ENCODE peak calls at places on chromosome 1, in nine cellular contexts. J is psoas muscle; U is CD4-positive, CD25-positive, alpha-beta regulatory T cell; E is lower lobe of right lung; Y is HCT116; D is A673; K is stomach; S is tibial artery; Q is ascending aorta. O is an unnamed sample.

GRCh38 chr1:67060811-67061218 is 6.9 kb upstream of the SLC35D1 start:
- DNase-seq in J (peak; percentile 23), U (no peak), E (no peak), Y (peak; percentile 68), D (peak; percentile 6), K (no peak), S (peak; percentile 21), Q (peak; percentile 65), O (no peak)

GRCh38 chr1:62082456-62083363 is 111.9 kb upstream of the L1TD1 start:
- DNase-seq in J (no peak), U (peak; percentile 7), E (no peak), Y (no peak), D (peak; percentile 53), K (peak; percentile 34), S (no peak), Q (no peak), O (no peak)

GRCh38 chr1:1832820-1833219 is 54.5 kb upstream of the NADK start:
- DNase-seq in J (no peak), U (no peak), E (no peak), Y (no peak), D (no peak), K (no peak), S (no peak), Q (no peak), O (no peak)

GRCh38 chr1:154937051-154937987 is 800 bp upstream of the PMVK start:
- DNase-seq in J (peak; percentile 91), U (peak; percentile 89), E (peak; percentile 93), Y (peak; percentile 93), D (peak; percentile 94), K (peak; percentile 91), S (peak; percentile 84), Q (peak; percentile 94), O (peak; percentile 92)

GRCh38 chr1:229410370-229410691 is 23.6 kb downstream of the ACTA1 start:
- DNase-seq in J (no peak), U (no peak), E (no peak), Y (no peak), D (no peak), K (no peak), S (no peak), Q (no peak), O (no peak)

GRCh38 chr1:64323054-64323453 is 119.6 kb downstream of the UBE2U start:
- DNase-seq in J (no peak), U (no peak), E (no peak), Y (no peak), D (peak; percentile 33), K (no peak), S (no peak), Q (no peak), O (no peak)

GRCh38 chr1:236039736-236040670 is 24.9 kb downstream of the NID1 start:
- DNase-seq in J (peak; percentile 36), U (no peak), E (peak; percentile 53), Y (no peak), D (no peak), K (no peak), S (peak; percentile 70), Q (no peak), O (no peak)

GRCh38 chr1:234559152-234559916 is 50.6 kb downstream of the IRF2BP2 start:
- DNase-seq in J (no peak), U (no peak), E (no peak), Y (no peak), D (no peak), K (no peak), S (no peak), Q (peak; percentile 54), O (no peak)

GRCh38 chr1:7373936-7374760 is 396.9 kb upstream of the VAMP3 start:
- DNase-seq in J (no peak), U (no peak), E (no peak), Y (no peak), D (no peak), K (peak; percentile 17), S (no peak), Q (peak; percentile 53), O (no peak)

GRCh38 chr1:47575855-47576757 is 138.3 kb downstream of the FOXD2 start:
- DNase-seq in J (no peak), U (no peak), E (no peak), Y (no peak), D (peak; percentile 70), K (no peak), S (no peak), Q (no peak), O (no peak)

GRCh38 chr1:166117776-166118175 is 49.0 kb downstream of the FAM78B start:
- DNase-seq in J (no peak), U (no peak), E (no peak), Y (no peak), D (no peak), K (no peak), S (no peak), Q (no peak), O (no peak)

GRCh38 chr1:231200417-231201031 is 38.7 kb downstream of the TRIM67 start:
- DNase-seq in J (no peak), U (no peak), E (no peak), Y (no peak), D (no peak), K (no peak), S (no peak), Q (no peak), O (no peak)

GRCh38 chr1:26122988-26123973 is 11.7 kb downstream of the PDIK1L start:
- DNase-seq in J (no peak), U (no peak), E (no peak), Y (no peak), D (no peak), K (no peak), S (no peak), Q (no peak), O (no peak)

GRCh38 chr1:171985639-171986038 is 144.3 kb downstream of the DNM3 start:
- DNase-seq in J (no peak), U (no peak), E (no peak), Y (peak; percentile 6), D (peak; percentile 26), K (no peak), S (no peak), Q (no peak), O (no peak)

GRCh38 chr1:27940870-27941269 is 6.1 kb downstream of the SMPDL3B start:
- DNase-seq in J (no peak), U (no peak), E (no peak), Y (no peak), D (no peak), K (no peak), S (no peak), Q (no peak), O (no peak)

GRCh38 chr1:180912801-180913616 is at the start of gene KIAA1614:
- DNase-seq in J (peak; percentile 50), U (no peak), E (no peak), Y (no peak), D (peak; percentile 22), K (no peak), S (peak; percentile 36), Q (peak; percentile 66), O (peak; percentile 30)

GRCh38 chr1:190477687-190478192 is at the start of gene BRINP3:
- DNase-seq in J (no peak), U (no peak), E (no peak), Y (no peak), D (peak; percentile 20), K (no peak), S (no peak), Q (no peak), O (no peak)

GRCh38 chr1:41802532-41803501 is 115.9 kb downstream of the HIVEP3 start:
- DNase-seq in J (peak; percentile 69), U (no peak), E (peak; percentile 81), Y (no peak), D (no peak), K (no peak), S (peak; percentile 75), Q (peak; percentile 82), O (peak; percentile 53)
- H3K27ac ChIP-seq in J (peak overlapping the region; percentile 80), U (peak overlapping the region; percentile 65), E (peak overlapping the region; percentile 61), Y (no peak overlapping the region), D (no peak overlapping the region), K (no peak overlapping the region), S (peak overlapping the region; percentile 23), Q (no peak overlapping the region), O (no peak overlapping the region)

GRCh38 chr1:117267232-117267774 is 56.6 kb upstream of the VTCN1 start:
- DNase-seq in J (no peak), U (no peak), E (no peak), Y (no peak), D (no peak), K (no peak), S (no peak), Q (no peak), O (no peak)
- H3K4me3 ChIP-seq in J (no peak overlapping the region), U (no peak overlapping the region), E (no peak overlapping the region), Y (no peak overlapping the region), D (no peak overlapping the region), K (no peak overlapping the region), S (no peak overlapping the region), Q (no peak overlapping the region), O (no peak overlapping the region)

DNA sequence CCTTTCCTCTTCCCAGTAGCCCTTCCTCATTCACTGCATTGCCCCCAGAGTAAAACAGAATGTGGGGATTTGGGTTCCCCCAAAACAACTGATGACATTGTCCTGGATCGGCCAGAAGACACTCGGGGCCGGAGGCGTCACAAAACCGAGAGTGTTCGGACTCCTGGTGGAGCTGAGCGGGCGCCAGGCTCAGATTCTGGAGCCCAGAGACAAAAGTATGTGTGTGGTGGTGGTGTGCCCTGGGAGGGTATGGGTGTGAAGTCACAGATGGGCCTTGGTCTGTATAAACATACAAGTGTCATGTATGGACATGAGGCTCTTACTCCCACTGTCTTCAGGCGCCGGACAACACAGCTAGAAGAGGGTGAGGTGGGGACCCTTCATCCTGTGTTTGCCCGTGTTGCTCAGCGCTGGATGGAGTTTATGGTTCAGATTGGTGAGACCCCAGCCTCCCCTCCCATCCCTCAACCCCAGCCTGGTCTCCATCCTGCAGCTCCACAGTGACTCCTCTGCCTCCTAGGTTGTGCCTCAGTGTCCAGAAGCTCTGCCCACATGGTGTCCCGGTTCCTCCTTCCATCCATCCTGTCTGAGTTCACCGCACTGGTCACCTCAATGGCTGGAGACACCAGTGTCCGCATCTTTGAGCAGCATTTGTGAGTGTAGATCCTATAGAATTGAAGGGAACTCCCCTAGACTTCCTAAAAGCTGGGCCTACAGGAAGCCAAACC is 12.4 kb downstream of the HYI start:
- DNase-seq in J (no peak), U (no peak), E (no peak), Y (no peak), D (no peak), K (peak; percentile 22), S (peak; percentile 10), Q (peak; percentile 41), O (no peak)
- H3K36me3 ChIP-seq in J (peaks cover 10% of the 10 kb centered on the region), U (peaks cover 65% of the 10 kb centered on the region), E (peaks cover 99% of the 10 kb centered on the region), Y (peaks cover 3% of the 10 kb centered on the region), D (peaks cover 2% of the 10 kb centered on the region), K (peaks cover 91% of the 10 kb centered on the region), S (peaks cover 68% of the 10 kb centered on the region), Q (peaks cover 87% of the 10 kb centered on the region), O (peaks cover 100% of the 10 kb centered on the region)

DNA sequence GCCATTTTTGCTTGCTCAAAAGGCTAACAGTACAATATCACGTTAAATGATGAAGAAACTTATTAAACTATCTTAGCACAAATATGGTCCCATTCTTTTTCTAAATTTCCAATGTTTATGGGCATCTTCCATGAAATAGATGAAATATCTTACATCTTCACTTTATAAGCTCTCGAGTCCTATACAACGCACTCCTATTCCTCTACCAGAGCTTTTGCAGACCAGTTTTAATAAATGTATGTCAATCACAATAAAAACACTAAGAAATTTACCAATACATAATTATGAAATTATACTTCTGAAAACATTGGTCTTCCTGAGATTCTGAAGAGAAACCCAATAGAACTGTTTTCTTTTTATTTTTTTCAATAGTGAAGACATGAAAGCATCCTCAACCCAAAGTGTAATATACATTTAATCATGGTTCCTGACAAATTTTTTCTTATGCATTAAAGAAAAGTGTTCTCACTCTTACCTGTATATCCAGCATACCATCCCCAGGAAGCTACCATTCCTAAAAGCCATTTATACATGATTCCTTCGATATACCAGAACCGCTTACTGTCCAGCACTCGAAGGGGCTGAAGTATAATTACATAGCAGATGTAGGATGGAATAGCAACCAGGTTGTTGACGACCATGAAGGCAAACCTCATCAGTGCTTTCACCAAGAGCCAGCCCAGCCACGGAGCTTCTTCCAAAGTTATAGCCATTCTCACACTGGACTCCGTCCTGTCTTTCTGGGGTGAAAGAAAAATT is 1.8 kb downstream of the LPGAT1 start:
- DNase-seq in J (no peak), U (no peak), E (no peak), Y (no peak), D (no peak), K (no peak), S (no peak), Q (no peak), O (no peak)
- H3K27ac ChIP-seq in J (no peak overlapping the region), U (no peak overlapping the region), E (no peak overlapping the region), Y (no peak overlapping the region), D (no peak overlapping the region), K (peak overlapping the region; percentile 93), S (peak overlapping the region; percentile 89), Q (no peak overlapping the region), O (peak overlapping the region; percentile 92)

O was measured in heart right ventricle.